ENCODE peak calls at places on chromosomes 5 and 9, in ten cellular contexts. Y is mucosa of gallbladder; G is NCI-H1417; S is chondrocyte; K is fibroblast of gingiva; N is fibroblast of mammary gland; X is NCI-H1092 treated with DMSO at 0.1 percent for 48 hours; P is stimulated activated CD4-positive, alpha-beta T cell treated with anti-CD3 and anti-CD28 coated beads, Interleukin-1b, Interleukin-23, amount 100 ng/mL, for 24 hours; O is anterior cingulate cortex; M is adrenal gland. A is an unnamed sample.

GRCh38 chr9:99167694-99168093 is 54.0 kb downstream of the ALG2 start:
- DNase-seq in Y (no peak), G (no peak), S (no peak), K (no peak), N (no peak), X (no peak), P (no peak), O (no peak), M (no peak), A (no peak)

GRCh38 chr5:39399135-39400036 is 25.4 kb downstream of the DAB2 start:
- DNase-seq in Y (peak), G (no peak), S (no peak), K (peak), N (peak), X (no peak), P (no peak), O (no peak), M (peak), A (no peak)

GRCh38 chr9:119298076-119298853 is 71.0 kb downstream of the BRINP1 start:
- DNase-seq in Y (no peak), G (no peak), S (no peak), K (no peak), N (no peak), X (no peak), P (no peak), O (no peak), M (no peak), A (no peak)

GRCh38 chr5:6784481-6784880 is 71.2 kb downstream of the TENT4A start:
- DNase-seq in Y (no peak), G (no peak), S (no peak), K (peak), N (no peak), X (no peak), P (no peak), O (no peak), M (no peak), A (no peak)

GRCh38 chr9:126874546-126875314 is 14.3 kb downstream of the ZBTB34 start:
- DNase-seq in Y (no peak), G (no peak), S (no peak), K (peak), N (no peak), X (no peak), P (no peak), O (no peak), M (no peak), A (no peak)

GRCh38 chr9:34501889-34502425 is 20.8 kb downstream of the ENHO start:
- DNase-seq in Y (peak), G (no peak), S (no peak), K (peak), N (peak), X (peak), P (no peak), O (peak), M (no peak), A (peak)

GRCh38 chr5:89283758-89284493 is 400.9 kb upstream of the MEF2C start:
- DNase-seq in Y (no peak), G (no peak), S (no peak), K (no peak), N (no peak), X (no peak), P (no peak), O (no peak), M (no peak), A (no peak)

GRCh38 chr5:52799358-52799982 is 11.8 kb downstream of the ITGA1 start:
- DNase-seq in Y (peak), G (no peak), S (peak), K (peak), N (peak), X (no peak), P (no peak), O (no peak), M (peak), A (no peak)

GRCh38 chr5:133316346-133317343 is 264.8 kb downstream of the HSPA4 start:
- DNase-seq in Y (no peak), G (no peak), S (no peak), K (no peak), N (peak), X (no peak), P (no peak), O (no peak), M (no peak), A (no peak)

GRCh38 chr5:133372306-133373008 is 239.9 kb downstream of the FSTL4 start:
- DNase-seq in Y (no peak), G (no peak), S (no peak), K (no peak), N (no peak), X (no peak), P (no peak), O (no peak), M (no peak), A (no peak)

GRCh38 chr9:69620731-69621130 is 51.4 kb downstream of the APBA1 start:
- DNase-seq in Y (no peak), G (no peak), S (no peak), K (no peak), N (no peak), X (no peak), P (no peak), O (no peak), M (no peak), A (no peak)

GRCh38 chr5:174056064-174056842 is 10.7 kb downstream of the NSG2 start:
- DNase-seq in Y (no peak), G (no peak), S (no peak), K (no peak), N (no peak), X (no peak), P (no peak), O (no peak), M (no peak), A (no peak)

GRCh38 chr9:1100945-1101344 is 50.8 kb downstream of the DMRT2 start:
- DNase-seq in Y (peak), G (no peak), S (no peak), K (no peak), N (peak), X (no peak), P (no peak), O (no peak), M (peak), A (peak)

GRCh38 chr9:116318463-116319271 is 165.1 kb downstream of the PAPPA start:
- DNase-seq in Y (peak), G (no peak), S (no peak), K (peak), N (peak), X (no peak), P (no peak), O (no peak), M (peak), A (no peak)

GRCh38 chr9:128943832-128944620 is 3.4 kb downstream of the DOLK start:
- DNase-seq in Y (no peak), G (no peak), S (peak), K (no peak), N (no peak), X (no peak), P (no peak), O (no peak), M (no peak), A (no peak)

GRCh38 chr9:109346904-109347303 is 26.0 kb upstream of the EPB41L4B start:
- DNase-seq in Y (no peak), G (no peak), S (no peak), K (no peak), N (no peak), X (no peak), P (no peak), O (no peak), M (no peak), A (no peak)

GRCh38 chr9:122402403-122403268 is 31.8 kb downstream of the PTGS1 start:
- DNase-seq in Y (no peak), G (no peak), S (no peak), K (peak), N (peak), X (no peak), P (no peak), O (no peak), M (peak), A (no peak)

GRCh38 chr9:136840877-136841645 is 1.2 kb upstream of the AJM1 start:
- DNase-seq in Y (peak), G (peak), S (no peak), K (peak), N (peak), X (peak), P (no peak), O (peak), M (peak), A (peak)

GRCh38 chr5:56696900-56697299 is 118.4 kb upstream of the MAP3K1 start:
- DNase-seq in Y (no peak), G (no peak), S (no peak), K (peak), N (peak), X (no peak), P (no peak), O (no peak), M (peak), A (no peak)

GRCh38 chr5:1112596-1113331 is 901 bp upstream of the SLC12A7 start:
- DNase-seq in Y (no peak), G (no peak), S (no peak), K (no peak), N (no peak), X (no peak), P (no peak), O (no peak), M (no peak), A (no peak)

GRCh38 chr9:99556998-99557397 is 264.7 kb upstream of the NR4A3 start:
- DNase-seq in Y (no peak), G (no peak), S (no peak), K (no peak), N (no peak), X (no peak), P (no peak), O (no peak), M (no peak), A (no peak)

GRCh38 chr5:139473105-139473504 is 2.3 kb downstream of the SMIM33 start:
- DNase-seq in Y (no peak), G (no peak), S (no peak), K (no peak), N (no peak), X (no peak), P (no peak), O (no peak), M (no peak), A (no peak)

GRCh38 chr5:137560414-137560813 is 61.3 kb upstream of the SPOCK1 start:
- DNase-seq in Y (no peak), G (no peak), S (no peak), K (no peak), N (no peak), X (no peak), P (no peak), O (no peak), M (no peak), A (no peak)

GRCh38 chr9:104118916-104119315 is 24.8 kb downstream of the SMC2 start:
- DNase-seq in Y (no peak), G (peak), S (no peak), K (peak), N (no peak), X (no peak), P (no peak), O (no peak), M (no peak), A (no peak)

GRCh38 chr5:81912933-81913332 is 58.9 kb upstream of the ATG10 start:
- DNase-seq in Y (no peak), G (no peak), S (no peak), K (no peak), N (no peak), X (no peak), P (no peak), O (no peak), M (no peak), A (no peak)

GRCh38 chr5:22889714-22890113 is 36.6 kb upstream of the CDH12 start:
- DNase-seq in Y (no peak), G (peak), S (no peak), K (no peak), N (no peak), X (peak), P (no peak), O (no peak), M (no peak), A (no peak)

GRCh38 chr5:174185506-174185905 is 140.0 kb downstream of the NSG2 start:
- DNase-seq in Y (no peak), G (no peak), S (no peak), K (no peak), N (no peak), X (no peak), P (no peak), O (no peak), M (no peak), A (no peak)

GRCh38 chr5:151553130-151553670 is 37.9 kb downstream of the FAT2 start:
- DNase-seq in Y (no peak), G (no peak), S (no peak), K (no peak), N (no peak), X (no peak), P (no peak), O (no peak), M (no peak), A (no peak)

GRCh38 chr9:95947118-95947517 is 71.6 kb downstream of the ERCC6L2 start:
- DNase-seq in Y (no peak), G (no peak), S (no peak), K (no peak), N (no peak), X (no peak), P (no peak), O (no peak), M (no peak), A (no peak)

GRCh38 chr9:97907632-97908031 is 14.7 kb downstream of the TRMO start:
- DNase-seq in Y (no peak), G (no peak), S (no peak), K (no peak), N (no peak), X (no peak), P (no peak), O (no peak), M (no peak), A (no peak)

GRCh38 chr9:18190671-18191374 is 283.1 kb upstream of the ADAMTSL1 start:
- DNase-seq in Y (no peak), G (no peak), S (no peak), K (no peak), N (no peak), X (no peak), P (no peak), O (no peak), M (no peak), A (no peak)

GRCh38 chr9:131552030-131552429 is 6.7 kb downstream of the PRRT1B start:
- DNase-seq in Y (no peak), G (no peak), S (no peak), K (no peak), N (no peak), X (no peak), P (no peak), O (no peak), M (no peak), A (no peak)

GRCh38 chr9:133122167-133122550 is 1.1 kb upstream of the RALGDS start:
- DNase-seq in Y (no peak), G (no peak), S (no peak), K (no peak), N (no peak), X (no peak), P (no peak), O (no peak), M (no peak), A (no peak)

GRCh38 chr5:175718401-175719108 is 60.7 kb downstream of the HRH2 start:
- DNase-seq in Y (peak), G (peak), S (no peak), K (no peak), N (no peak), X (peak), P (peak), O (no peak), M (no peak), A (no peak)

GRCh38 chr9:94613003-94613402 is 19.4 kb upstream of the FBP2 start:
- DNase-seq in Y (no peak), G (no peak), S (no peak), K (no peak), N (no peak), X (no peak), P (no peak), O (no peak), M (no peak), A (no peak)

GRCh38 chr9:128084746-128085145 is 16.7 kb downstream of the SLC25A25 start:
- DNase-seq in Y (no peak), G (no peak), S (no peak), K (no peak), N (peak), X (no peak), P (no peak), O (no peak), M (no peak), A (no peak)